ENCODE peak calls at places on chromosomes 2 and 18, in nine cellular contexts. Q is small intestine; E is AG04450; S is activated CD8-positive, alpha-beta memory T cell treated with anti-CD3 and anti-CD28 coated beads, Interleukin-2, amount 50 U/mL, for 4 hours; L is NCI-H1105 treated with DMSO at 0.1 percent for 48 hours; H is HTR-8/SVneo; J is HS-5; Z is heart right ventricle; T is T-helper 1 cell. I is an unnamed sample.

GRCh38 chr18:45761512-45762114 is 37.6 kb downstream of the SLC14A1 start:
- DNase-seq in Q (no peak), E (no peak), S (no peak), L (no peak), H (no peak), J (no peak), Z (no peak), T (no peak), I (no peak)

GRCh38 chr2:217463402-217464075 is 539.3 kb downstream of the TNS1 start:
- DNase-seq in Q (no peak), E (no peak), S (no peak), L (no peak), H (no peak), J (no peak), Z (no peak), T (no peak), I (no peak)

GRCh38 chr2:205367536-205367935 is 314.8 kb upstream of the NRP2 start:
- DNase-seq in Q (no peak), E (peak), S (no peak), L (no peak), H (no peak), J (no peak), Z (no peak), T (no peak), I (no peak)

GRCh38 chr2:26562811-26563645 is 78.1 kb downstream of the CIB4 start:
- DNase-seq in Q (peak), E (no peak), S (peak), L (peak), H (no peak), J (no peak), Z (peak), T (no peak), I (no peak)

GRCh38 chr2:134338180-134338579 is 84.3 kb downstream of the MGAT5 start:
- DNase-seq in Q (no peak), E (no peak), S (no peak), L (no peak), H (no peak), J (no peak), Z (no peak), T (no peak), I (no peak)

GRCh38 chr2:235669269-235669831 is 175.5 kb downstream of the AGAP1 start:
- DNase-seq in Q (peak), E (no peak), S (peak), L (peak), H (peak), J (no peak), Z (peak), T (no peak), I (no peak)

GRCh38 chr2:226581004-226581403 is 218.6 kb downstream of the IRS1 start:
- DNase-seq in Q (peak), E (no peak), S (no peak), L (no peak), H (no peak), J (no peak), Z (no peak), T (no peak), I (no peak)

GRCh38 chr2:112542974-112543760 is 902 bp downstream of the POLR1B start:
- DNase-seq in Q (peak), E (no peak), S (no peak), L (no peak), H (peak), J (no peak), Z (no peak), T (no peak), I (no peak)

GRCh38 chr2:39481611-39482010 is 44.5 kb upstream of the MAP4K3 start:
- DNase-seq in Q (peak), E (no peak), S (no peak), L (no peak), H (peak), J (no peak), Z (no peak), T (no peak), I (no peak)

I was measured in activated B cell treated with CpG ODN at 0.5 μM for 24 hours.